ENCODE peak calls at places on chromosome 13, in ten cellular contexts. J, U, K, X, Z, N, I, C, H and Y are unnamed samples.

GRCh38 chr13:40288259-40288658 is 378.2 kb downstream of the FOXO1 start:
- DNase-seq in J (no peak), U (no peak), K (no peak), X (no peak), Z (no peak), N (no peak), I (no peak), C (no peak), H (no peak), Y (no peak)

GRCh38 chr13:107977175-107977574 is 238.2 kb downstream of the LIG4 start:
- DNase-seq in J (no peak), U (no peak), K (no peak), X (no peak), Z (no peak), N (no peak), I (no peak), C (no peak), H (no peak), Y (no peak)

GRCh38 chr13:93876236-93876635 is 603.2 kb downstream of the DCT start:
- DNase-seq in J (no peak), U (no peak), K (no peak), X (no peak), Z (no peak), N (no peak), I (no peak), C (no peak), H (no peak), Y (no peak)

GRCh38 chr13:75633285-75633684 is 2.8 kb upstream of the LMO7 start:
- DNase-seq in J (no peak), U (no peak), K (no peak), X (no peak), Z (peak), N (no peak), I (no peak), C (no peak), H (no peak), Y (no peak)

GRCh38 chr13:77891486-77891885 is 27.1 kb downstream of the EDNRB start:
- DNase-seq in J (no peak), U (no peak), K (no peak), X (no peak), Z (no peak), N (no peak), I (no peak), C (no peak), H (no peak), Y (no peak)

GRCh38 chr13:59691501-59692066 is 472.1 kb downstream of the DIAPH3 start:
- DNase-seq in J (no peak), U (no peak), K (no peak), X (no peak), Z (peak), N (no peak), I (no peak), C (no peak), H (no peak), Y (no peak)

GRCh38 chr13:59823495-59823894 is 340.2 kb downstream of the DIAPH3 start:
- DNase-seq in J (no peak), U (no peak), K (no peak), X (no peak), Z (no peak), N (no peak), I (no peak), C (no peak), H (no peak), Y (no peak)

GRCh38 chr13:29607465-29607864 is 12.0 kb upstream of the SLC7A1 start:
- DNase-seq in J (no peak), U (no peak), K (no peak), X (no peak), Z (no peak), N (no peak), I (no peak), C (no peak), H (no peak), Y (no peak)

GRCh38 chr13:59641758-59642157 is 522.0 kb downstream of the DIAPH3 start:
- DNase-seq in J (no peak), U (no peak), K (no peak), X (no peak), Z (no peak), N (no peak), I (no peak), C (no peak), H (no peak), Y (no peak)

GRCh38 chr13:108895220-108895704 is 265.9 kb downstream of the MYO16 start:
- DNase-seq in J (no peak), U (no peak), K (no peak), X (no peak), Z (peak), N (no peak), I (no peak), C (no peak), H (peak), Y (no peak)

GRCh38 chr13:45040626-45041025 is 51.3 kb downstream of the GPALPP1 start:
- DNase-seq in J (no peak), U (no peak), K (no peak), X (no peak), Z (no peak), N (no peak), I (no peak), C (no peak), H (no peak), Y (no peak)

GRCh38 chr13:73945871-73946270 is 188.3 kb downstream of the KLF12 start:
- DNase-seq in J (no peak), U (no peak), K (no peak), X (no peak), Z (no peak), N (peak), I (no peak), C (no peak), H (peak), Y (no peak)

GRCh38 chr13:110238795-110239194 is 68.2 kb downstream of the COL4A1 start:
- DNase-seq in J (no peak), U (no peak), K (no peak), X (no peak), Z (no peak), N (no peak), I (no peak), C (no peak), H (no peak), Y (no peak)

GRCh38 chr13:40536443-40537113 is 129.9 kb downstream of the FOXO1 start:
- DNase-seq in J (no peak), U (peak), K (no peak), X (no peak), Z (peak), N (no peak), I (no peak), C (no peak), H (no peak), Y (peak)

GRCh38 chr13:36275190-36276002 is 22.2 kb downstream of the CCDC169 start:
- DNase-seq in J (no peak), U (no peak), K (peak), X (no peak), Z (peak), N (no peak), I (no peak), C (no peak), H (peak), Y (no peak)

GRCh38 chr13:40155176-40155575 is 499.7 kb downstream of the COG6 start:
- DNase-seq in J (no peak), U (no peak), K (no peak), X (no peak), Z (no peak), N (no peak), I (no peak), C (no peak), H (no peak), Y (no peak)

GRCh38 chr13:109816979-109817275 is 30.5 kb upstream of the IRS2 start:
- DNase-seq in J (no peak), U (no peak), K (no peak), X (no peak), Z (no peak), N (no peak), I (no peak), C (no peak), H (no peak), Y (no peak)

GRCh38 chr13:33610471-33611015 is 207.4 kb upstream of the RFC3 start:
- DNase-seq in J (no peak), U (no peak), K (no peak), X (peak), Z (peak), N (no peak), I (no peak), C (no peak), H (no peak), Y (peak)

GRCh38 chr13:109494955-109495354 is 291.4 kb downstream of the IRS2 start:
- DNase-seq in J (no peak), U (no peak), K (no peak), X (no peak), Z (no peak), N (no peak), I (no peak), C (no peak), H (peak), Y (no peak)

GRCh38 chr13:50189450-50189849 is 174.2 kb downstream of the KCNRG start:
- DNase-seq in J (no peak), U (no peak), K (no peak), X (no peak), Z (no peak), N (no peak), I (no peak), C (no peak), H (no peak), Y (no peak)

GRCh38 chr13:113971471-113972231 is 2.2 kb downstream of the C13orf46 start:
- DNase-seq in J (no peak), U (no peak), K (no peak), X (no peak), Z (no peak), N (peak), I (no peak), C (peak), H (no peak), Y (no peak)

GRCh38 chr13:113969973-113970611 is 3.8 kb downstream of the C13orf46 start:
- DNase-seq in J (no peak), U (peak), K (no peak), X (no peak), Z (no peak), N (peak), I (no peak), C (peak), H (no peak), Y (peak)

GRCh38 chr13:113972451-113973217 is 1.2 kb downstream of the C13orf46 start:
- DNase-seq in J (no peak), U (no peak), K (no peak), X (no peak), Z (no peak), N (peak), I (no peak), C (peak), H (no peak), Y (no peak)

GRCh38 chr13:113969311-113969972 is 4.4 kb downstream of the C13orf46 start:
- DNase-seq in J (no peak), U (no peak), K (no peak), X (no peak), Z (no peak), N (peak), I (peak), C (peak), H (no peak), Y (no peak)

DNA sequence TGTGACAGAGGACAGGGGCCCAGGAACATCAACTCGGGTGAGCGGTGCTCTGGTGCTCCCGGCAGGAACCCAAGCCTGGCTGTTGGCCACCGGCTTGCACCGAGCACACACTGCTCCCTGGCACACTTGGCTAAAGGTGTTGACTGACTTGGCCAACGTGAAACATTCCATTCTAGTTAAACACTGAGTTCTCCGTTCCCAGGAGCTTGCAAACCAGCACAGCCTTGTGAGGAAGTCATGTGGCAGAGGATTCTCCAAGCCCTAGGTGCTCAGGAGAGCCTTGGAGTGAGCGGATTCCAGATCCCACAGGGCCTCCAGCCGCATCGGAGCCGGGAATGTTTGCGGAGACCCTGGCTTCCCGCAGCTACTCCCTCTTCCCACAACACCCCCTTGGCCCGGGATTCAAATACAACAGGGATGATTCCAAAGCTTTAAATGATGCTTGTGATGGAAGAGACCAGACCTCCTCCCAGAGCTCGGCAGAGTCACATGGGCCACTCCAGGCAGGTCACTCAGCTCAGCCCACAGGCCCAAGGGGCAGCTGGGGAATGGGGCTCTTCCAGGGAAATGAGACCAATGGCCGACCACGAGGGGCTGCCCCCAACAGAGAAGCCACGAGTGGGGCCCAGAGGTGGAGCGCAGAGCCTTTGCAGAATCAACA is 2.9 kb downstream of the C13orf46 start:
- DNase-seq in J (no peak), U (peak), K (no peak), X (no peak), Z (no peak), N (peak), I (no peak), C (peak), H (no peak), Y (peak)
- TF ChIP-seq EP300 in J (no peak), U (no peak), K (no peak), X (no peak), Z (no peak), N (no peak), I (no peak), C (no peak), H (no peak), Y (no peak)

GRCh38 chr13:114017028-114017630 is 43.3 kb upstream of the C13orf46 start:
- DNase-seq in J (no peak), U (no peak), K (peak), X (no peak), Z (no peak), N (no peak), I (no peak), C (no peak), H (peak), Y (no peak)
- TF ChIP-seq EP300 in J (no peak), U (no peak), K (no peak), X (no peak), Z (no peak), N (no peak), I (no peak), C (no peak), H (no peak), Y (no peak)

GRCh38 chr13:99363949-99364348 is 56.8 kb upstream of the GPR183 start:
- DNase-seq in J (no peak), U (no peak), K (no peak), X (no peak), Z (no peak), N (no peak), I (no peak), C (no peak), H (no peak), Y (no peak)

GRCh38 chr13:99370476-99371272 is 63.5 kb upstream of the GPR183 start:
- DNase-seq in J (no peak), U (no peak), K (no peak), X (no peak), Z (no peak), N (no peak), I (no peak), C (no peak), H (no peak), Y (no peak)

GRCh38 chr13:99367106-99367616 is 60.0 kb upstream of the GPR183 start:
- DNase-seq in J (no peak), U (no peak), K (no peak), X (no peak), Z (no peak), N (no peak), I (no peak), C (no peak), H (no peak), Y (no peak)

GRCh38 chr13:99366075-99366987 is 59.1 kb upstream of the GPR183 start:
- DNase-seq in J (no peak), U (no peak), K (no peak), X (no peak), Z (no peak), N (no peak), I (no peak), C (no peak), H (no peak), Y (no peak)

GRCh38 chr13:99367663-99368448 is 60.7 kb upstream of the GPR183 start:
- DNase-seq in J (no peak), U (no peak), K (no peak), X (no peak), Z (no peak), N (no peak), I (no peak), C (no peak), H (no peak), Y (no peak)
- TF ChIP-seq EP300 in J (no peak), U (no peak), K (no peak), X (no peak), Z (no peak), N (no peak), I (no peak), C (no peak), H (no peak), Y (no peak)

GRCh38 chr13:51385114-51385513 is 45.6 kb downstream of the SERPINE3 start:
- DNase-seq in J (no peak), U (no peak), K (no peak), X (no peak), Z (no peak), N (no peak), I (no peak), C (no peak), H (no peak), Y (no peak)

DNA sequence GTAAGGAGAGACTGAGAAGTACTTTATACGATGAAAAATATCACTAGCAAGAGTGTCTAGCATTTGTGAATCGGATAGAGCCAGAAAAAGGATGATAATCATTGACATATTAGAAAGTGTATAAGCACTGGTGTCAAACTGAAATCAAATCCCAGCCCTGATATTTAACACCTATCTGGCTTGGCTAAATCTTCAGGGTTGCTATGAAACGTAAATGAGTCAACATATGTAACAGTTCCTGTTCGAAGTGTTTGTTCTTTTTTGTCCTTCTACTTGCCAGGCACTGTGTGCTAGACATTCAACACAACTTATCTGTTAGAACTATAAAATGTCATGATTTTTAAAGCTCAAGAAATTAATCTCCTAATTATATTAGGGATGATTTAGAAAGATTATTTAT is 40.8 kb downstream of the SERPINE3 start:
- DNase-seq in J (no peak), U (no peak), K (no peak), X (no peak), Z (no peak), N (no peak), I (no peak), C (no peak), H (no peak), Y (no peak)
- TF ChIP-seq EP300 in J (no peak), U (no peak), K (no peak), X (no peak), Z (no peak), N (no peak), I (no peak), C (no peak), H (no peak), Y (no peak)

DNA sequence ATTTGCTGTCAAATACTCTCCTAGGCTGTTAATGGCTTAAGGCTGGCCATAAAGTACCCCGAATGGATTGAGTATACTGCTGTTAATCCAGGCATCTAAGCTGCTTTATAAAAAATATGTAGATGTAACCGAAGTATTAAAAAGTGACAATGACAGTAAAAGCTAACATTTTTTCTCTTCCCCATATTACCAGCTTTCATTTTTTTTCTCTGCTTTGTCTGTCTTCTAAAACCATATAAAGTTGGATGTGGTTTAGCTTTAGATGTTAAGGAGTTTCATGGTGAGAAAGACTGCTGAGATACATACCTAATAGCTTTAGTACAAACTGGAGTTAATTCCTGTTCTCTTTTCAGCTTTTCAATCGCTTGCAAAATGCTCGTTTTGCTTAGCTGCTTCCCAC is 824 bp downstream of the AKAP11 start:
- DNase-seq in J (no peak), U (no peak), K (no peak), X (no peak), Z (no peak), N (no peak), I (no peak), C (no peak), H (no peak), Y (no peak)
- TF ChIP-seq EP300 in J (no peak), U (no peak), K (no peak), X (no peak), Z (no peak), N (no peak), I (no peak), C (no peak), H (no peak), Y (no peak)